ENCODE peak calls at places on chromosome 13, in five cellular contexts. E is body of pancreas, S is iPS DF 6.9, A is suprapubic skin, N is neuronal stem cell. K is an unnamed sample.

GRCh38 chr13:48975101-48975925 is at the start of gene FNDC3A:
- DNase-seq in E (peak; percentile 62), S (no peak), A (peak; percentile 81), N (no peak), K (no peak)

GRCh38 chr13:44188257-44188656 is 185.4 kb upstream of the SERP2 start:
- DNase-seq in E (no peak), S (no peak), A (no peak), N (no peak), K (peak; percentile 62)

GRCh38 chr13:27334774-27335490 is 64.3 kb downstream of the RASL11A start:
- DNase-seq in E (no peak), S (no peak), A (no peak), N (no peak), K (no peak)

GRCh38 chr13:102682727-102683126 is 12.1 kb downstream of the METTL21C start:
- DNase-seq in E (no peak), S (no peak), A (no peak), N (no peak), K (no peak)

GRCh38 chr13:37747071-37747612 is 122.4 kb downstream of the TRPC4 start:
- DNase-seq in E (no peak), S (no peak), A (no peak), N (no peak), K (peak; percentile 39)

GRCh38 chr13:80037505-80037888 is 303.4 kb downstream of the SPRY2 start:
- DNase-seq in E (no peak), S (no peak), A (no peak), N (no peak), K (peak; percentile 72)

GRCh38 chr13:79402679-79403078 is 3.4 kb downstream of the RBM26 start:
- DNase-seq in E (no peak), S (no peak), A (no peak), N (no peak), K (no peak)

GRCh38 chr13:80086304-80086721 is 254.6 kb downstream of the SPRY2 start:
- DNase-seq in E (no peak), S (no peak), A (no peak), N (no peak), K (peak; percentile 70)

GRCh38 chr13:23570099-23570926 is at the start of gene TNFRSF19:
- DNase-seq in E (peak; percentile 25), S (no peak), A (no peak), N (no peak), K (no peak)

GRCh38 chr13:109251958-109252357 is 534.4 kb downstream of the IRS2 start:
- DNase-seq in E (no peak), S (no peak), A (no peak), N (no peak), K (no peak)

GRCh38 chr13:20609145-20609544 is 42.2 kb downstream of the IFT88 start:
- DNase-seq in E (no peak), S (no peak), A (no peak), N (no peak), K (peak; percentile 14)

GRCh38 chr13:41802684-41803554 is 158.0 kb downstream of the VWA8 start:
- DNase-seq in E (no peak), S (no peak), A (no peak), N (no peak), K (peak; percentile 74)

GRCh38 chr13:91313103-91313502 is 34.4 kb upstream of the MIR17HG start:
- DNase-seq in E (no peak), S (peak; percentile 11), A (no peak), N (no peak), K (no peak)

GRCh38 chr13:42992585-42993122 is 613 bp upstream of the EPSTI1 start:
- DNase-seq in E (no peak), S (no peak), A (no peak), N (no peak), K (no peak)

GRCh38 chr13:101567841-101568240 is 115.4 kb downstream of the ITGBL1 start:
- DNase-seq in E (no peak), S (no peak), A (no peak), N (no peak), K (no peak)

GRCh38 chr13:25871389-25872125 is 180.3 kb downstream of the SHISA2 start:
- DNase-seq in E (no peak), S (no peak), A (no peak), N (no peak), K (no peak)

GRCh38 chr13:72760189-72760588 is 21.5 kb downstream of the DIS3 start:
- DNase-seq in E (no peak), S (no peak), A (no peak), N (no peak), K (no peak)

GRCh38 chr13:73090116-73090811 is 31.5 kb downstream of the KLF5 start:
- DNase-seq in E (no peak), S (peak; percentile 43), A (no peak), N (no peak), K (peak; percentile 81)

GRCh38 chr13:24877531-24877930 is 113.6 kb downstream of the RNF17 start:
- DNase-seq in E (no peak), S (no peak), A (no peak), N (no peak), K (no peak)

GRCh38 chr13:73058432-73058740 is 419 bp upstream of the KLF5 start:
- DNase-seq in E (no peak), S (no peak), A (no peak), N (no peak), K (no peak)

GRCh38 chr13:25214371-25215252 is 42.5 kb upstream of the AMER2 start:
- DNase-seq in E (no peak), S (no peak), A (no peak), N (no peak), K (no peak)

GRCh38 chr13:37446503-37446902 is 152.1 kb downstream of the POSTN start:
- DNase-seq in E (no peak), S (no peak), A (peak; percentile 70), N (no peak), K (peak; percentile 89)

GRCh38 chr13:24172071-24172470 is 11.6 kb downstream of the SPATA13 start:
- DNase-seq in E (no peak), S (no peak), A (no peak), N (no peak), K (no peak)

GRCh38 chr13:70623260-70623659 is 515.0 kb upstream of the KLHL1 start:
- DNase-seq in E (no peak), S (no peak), A (no peak), N (no peak), K (no peak)

GRCh38 chr13:90553167-90553566 is 794.3 kb upstream of the MIR17HG start:
- DNase-seq in E (no peak), S (no peak), A (no peak), N (no peak), K (no peak)

GRCh38 chr13:62663767-62664166 is 1248.1 kb upstream of the PCDH20 start:
- DNase-seq in E (no peak), S (no peak), A (no peak), N (no peak), K (no peak)

GRCh38 chr13:79966039-79966438 is 374.9 kb downstream of the SPRY2 start:
- DNase-seq in E (no peak), S (no peak), A (no peak), N (no peak), K (no peak)

GRCh38 chr13:62294210-62294609 is 878.6 kb upstream of the PCDH20 start:
- DNase-seq in E (no peak), S (no peak), A (no peak), N (no peak), K (no peak)

GRCh38 chr13:20969182-20969581 is 66.6 kb upstream of the XPO4 start:
- DNase-seq in E (no peak), S (no peak), A (no peak), N (no peak), K (no peak)

GRCh38 chr13:110907301-110907700 is 7.6 kb downstream of the ANKRD10 start:
- DNase-seq in E (no peak), S (no peak), A (no peak), N (no peak), K (no peak)
- H3K27ac ChIP-seq in E (peak overlapping the region; percentile 99), S (no peak overlapping the region), A (peak overlapping the region; percentile 37), N (no peak overlapping the region), K (peak overlapping the region; percentile 91)

DNA sequence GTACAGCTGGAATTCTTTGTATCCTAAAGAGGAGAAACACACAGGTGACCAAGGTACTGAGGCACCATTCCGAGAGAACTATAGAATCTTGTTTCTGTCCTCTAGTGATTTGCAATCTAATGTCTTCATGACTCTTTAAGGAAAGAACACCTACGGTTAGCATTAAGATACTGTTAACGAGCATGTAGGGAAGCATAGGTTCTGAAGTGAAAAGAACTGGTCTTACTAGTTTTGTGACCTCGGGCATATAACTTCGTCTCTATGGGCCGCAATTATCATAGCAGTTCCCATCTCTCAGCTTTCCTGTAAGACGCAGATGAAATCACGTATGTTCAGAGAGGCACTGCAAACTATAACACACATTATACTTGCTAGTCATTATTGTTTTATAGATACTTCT is 193.0 kb upstream of the NBEA start:
- DNase-seq in E (no peak), S (no peak), A (no peak), N (no peak), K (no peak)
- H3K27ac ChIP-seq in E (peak overlapping the region; percentile 68), S (no peak overlapping the region), A (peak overlapping the region; percentile 20), N (no peak overlapping the region), K (peak overlapping the region; percentile 20)

GRCh38 chr13:75902166-75903104 is 266.3 kb downstream of the LMO7 start:
- DNase-seq in E (no peak), S (no peak), A (no peak), N (no peak), K (no peak)
- H3K27ac ChIP-seq in E (no peak overlapping the region), S (no peak overlapping the region), A (no peak overlapping the region), N (no peak overlapping the region), K (no peak overlapping the region)

GRCh38 chr13:97262058-97262457 is 39.9 kb downstream of the MBNL2 start:
- DNase-seq in E (no peak), S (no peak), A (no peak), N (no peak), K (no peak)
- H3K27ac ChIP-seq in E (peak overlapping the region; percentile 89), S (no peak overlapping the region), A (no peak overlapping the region), N (no peak overlapping the region), K (no peak overlapping the region)

GRCh38 chr13:64672751-64673150 is 2557.4 kb downstream of the PCDH9 start:
- DNase-seq in E (no peak), S (no peak), A (no peak), N (no peak), K (no peak)
- H3K27ac ChIP-seq in E (no peak overlapping the region), S (no peak overlapping the region), A (no peak overlapping the region), N (no peak overlapping the region), K (peak overlapping the region; percentile 62)

DNA sequence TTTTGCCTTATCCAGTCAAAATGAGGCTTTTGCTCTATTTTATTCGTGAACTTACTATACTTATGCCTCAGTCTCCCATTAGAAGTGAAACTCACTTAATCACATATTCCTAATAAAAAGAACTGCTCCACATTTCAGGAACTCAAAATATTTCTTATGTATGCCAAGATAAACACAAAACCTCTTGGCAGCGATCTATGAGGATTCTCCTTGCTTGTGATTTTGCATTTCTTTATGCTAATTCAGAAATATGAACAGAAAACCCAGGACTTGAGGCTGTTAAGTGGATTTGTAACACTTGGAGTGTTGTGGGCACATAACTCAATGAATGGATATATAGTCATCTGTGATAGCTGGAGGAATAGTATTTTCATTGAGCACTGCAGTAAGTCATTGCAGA is 5.5 kb upstream of the KATNAL1 start:
- DNase-seq in E (no peak), S (no peak), A (no peak), N (no peak), K (no peak)
- H3K27ac ChIP-seq in E (no peak overlapping the region), S (no peak overlapping the region), A (no peak overlapping the region), N (no peak overlapping the region), K (no peak overlapping the region)

GRCh38 chr13:53105477-53105876 is 76.9 kb downstream of the OLFM4 start:
- DNase-seq in E (no peak), S (no peak), A (no peak), N (no peak), K (no peak)
- H3K27ac ChIP-seq in E (no peak overlapping the region), S (no peak overlapping the region), A (no peak overlapping the region), N (no peak overlapping the region), K (no peak overlapping the region)

K was measured in epithelial cell of prostate.